ENCODE peak calls at places on chromosomes 12 and 14, in four cellular contexts. W is H1, D is GM12878, C is K562. L is an unnamed sample.

GRCh38 chr12:3251067-3251466 is 173.9 kb downstream of the TSPAN9 start:
- DNase-seq in C (no peak), W (no peak), D (no peak), L (no peak)

GRCh38 chr12:120500577-120500976 is 4.7 kb downstream of the DYNLL1 start:
- DNase-seq in D (no peak), C (no peak), W (no peak), L (no peak)

GRCh38 chr14:23518716-23519115 is 32.8 kb downstream of the ZFHX2 start:
- DNase-seq in C (no peak), D (no peak), W (no peak), L (no peak)

GRCh38 chr14:90061849-90062794 is at the start of gene KCNK13:
- DNase-seq in C (no peak), W (no peak), D (no peak), L (no peak)

GRCh38 chr12:123115409-123116111 is 35.3 kb downstream of the PITPNM2 start:
- DNase-seq in C (no peak), D (peak), W (no peak), L (no peak)

GRCh38 chr12:9634177-9634803 is 26.6 kb upstream of the KLRB1 start:
- DNase-seq in D (no peak), C (peak), W (no peak), L (no peak)

GRCh38 chr14:55583942-55584468 is 4.0 kb downstream of the KTN1 start:
- DNase-seq in C (no peak), W (no peak), D (no peak), L (no peak)

GRCh38 chr14:73755434-73756014 is 41.3 kb upstream of the PNMA1 start:
- DNase-seq in W (no peak), C (peak), D (no peak), L (no peak)

GRCh38 chr14:68816943-68817430 is 24.1 kb upstream of the ZFP36L1 start:
- DNase-seq in D (no peak), W (no peak), C (no peak), L (no peak)

GRCh38 chr12:26939953-26940352 is 1.7 kb downstream of the FGFR1OP2 start:
- DNase-seq in C (no peak), D (no peak), W (no peak), L (no peak)

GRCh38 chr12:47272412-47273190 is 192.8 kb upstream of the AMIGO2 start:
- DNase-seq in D (no peak), C (no peak), W (no peak), L (no peak)

GRCh38 chr14:100822921-100823320 is 3.0 kb upstream of the MEG3 start:
- DNase-seq in C (no peak), D (no peak), W (no peak), L (no peak)

GRCh38 chr14:21526672-21527319 is 650 bp upstream of the SALL2 start:
- DNase-seq in W (peak), D (no peak), C (no peak), L (no peak)

GRCh38 chr12:48358937-48359509 is 8.3 kb upstream of the ZNF641 start:
- DNase-seq in W (no peak), D (no peak), C (peak), L (no peak)

GRCh38 chr12:7188557-7189397 is 709 bp upstream of the PEX5 start:
- DNase-seq in W (peak), C (peak), D (peak), L (peak)

GRCh38 chr12:15629108-15629507 is 160.1 kb downstream of the EPS8 start:
- DNase-seq in W (no peak), D (peak), C (no peak), L (peak)

GRCh38 chr12:46919666-46920065 is 93.9 kb upstream of the SLC38A4 start:
- DNase-seq in C (no peak), D (no peak), W (no peak), L (no peak)

GRCh38 chr12:126772171-126772864 is 1494.7 kb upstream of the TMEM132C start:
- DNase-seq in W (no peak), D (peak), C (peak), L (peak)

GRCh38 chr12:50314629-50315312 is 31.5 kb upstream of the LIMA1 start:
- DNase-seq in C (peak), W (no peak), D (no peak), L (no peak)

GRCh38 chr12:108879615-108880254 is at the start of gene DAO:
- DNase-seq in D (no peak), C (no peak), W (no peak), L (no peak)

GRCh38 chr12:130014485-130014807 is 110.6 kb upstream of the TMEM132D start:
- DNase-seq in C (no peak), W (no peak), D (no peak), L (no peak)

GRCh38 chr14:53695692-53696091 is 260.9 kb downstream of the BMP4 start:
- DNase-seq in W (no peak), C (no peak), D (no peak), L (no peak)
- TF ChIP-seq EGR1 in W (no peak), C (no peak), D (no peak), L (no peak)

GRCh38 chr14:95072310-95072709 is 85.0 kb downstream of the DICER1 start:
- DNase-seq in D (no peak), W (no peak), C (no peak), L (no peak)
- TF ChIP-seq EGR1 in D (no peak), W (no peak), C (no peak), L (no peak)

GRCh38 chr12:42575717-42576116 is 13.8 kb downstream of the PRICKLE1 start:
- DNase-seq in W (no peak), C (no peak), D (no peak), L (no peak)

GRCh38 chr12:42571327-42572009 is 18.1 kb downstream of the PRICKLE1 start:
- DNase-seq in C (no peak), W (no peak), D (no peak), L (no peak)

GRCh38 chr12:42570076-42570475 is 19.5 kb downstream of the PRICKLE1 start:
- DNase-seq in C (no peak), D (no peak), W (no peak), L (no peak)

GRCh38 chr12:42568952-42569916 is 20.3 kb downstream of the PRICKLE1 start:
- DNase-seq in W (no peak), D (peak), C (no peak), L (peak)

DNA sequence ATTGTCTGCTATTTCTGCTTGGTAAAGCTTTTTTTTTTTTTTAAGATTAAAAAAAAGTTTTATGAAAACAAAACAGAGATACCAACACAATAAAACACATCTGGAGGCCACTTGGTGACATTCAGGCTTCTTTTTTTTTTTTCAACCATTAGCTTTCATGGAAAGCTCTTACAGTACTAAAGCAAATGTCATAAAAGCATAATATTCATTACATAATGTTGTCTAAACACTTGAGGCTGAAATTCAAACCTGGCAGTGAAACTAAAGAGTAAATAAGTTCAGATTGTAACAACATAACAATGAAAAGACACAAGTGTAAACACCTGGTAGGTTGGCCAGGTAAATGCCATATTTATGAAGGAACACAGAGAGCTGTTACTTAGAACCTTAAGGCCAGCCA is 14.7 kb downstream of the PRICKLE1 start:
- DNase-seq in D (no peak), W (no peak), C (no peak), L (no peak)
- TF ChIP-seq EGR1 in D (no peak), W (no peak), C (no peak), L (no peak)

GRCh38 chr12:107844312-107844921 is 69.9 kb downstream of the ASCL4 start:
- DNase-seq in W (no peak), C (no peak), D (no peak), L (no peak)
- TF ChIP-seq EGR1 in W (no peak), C (no peak), D (no peak), L (no peak)

DNA sequence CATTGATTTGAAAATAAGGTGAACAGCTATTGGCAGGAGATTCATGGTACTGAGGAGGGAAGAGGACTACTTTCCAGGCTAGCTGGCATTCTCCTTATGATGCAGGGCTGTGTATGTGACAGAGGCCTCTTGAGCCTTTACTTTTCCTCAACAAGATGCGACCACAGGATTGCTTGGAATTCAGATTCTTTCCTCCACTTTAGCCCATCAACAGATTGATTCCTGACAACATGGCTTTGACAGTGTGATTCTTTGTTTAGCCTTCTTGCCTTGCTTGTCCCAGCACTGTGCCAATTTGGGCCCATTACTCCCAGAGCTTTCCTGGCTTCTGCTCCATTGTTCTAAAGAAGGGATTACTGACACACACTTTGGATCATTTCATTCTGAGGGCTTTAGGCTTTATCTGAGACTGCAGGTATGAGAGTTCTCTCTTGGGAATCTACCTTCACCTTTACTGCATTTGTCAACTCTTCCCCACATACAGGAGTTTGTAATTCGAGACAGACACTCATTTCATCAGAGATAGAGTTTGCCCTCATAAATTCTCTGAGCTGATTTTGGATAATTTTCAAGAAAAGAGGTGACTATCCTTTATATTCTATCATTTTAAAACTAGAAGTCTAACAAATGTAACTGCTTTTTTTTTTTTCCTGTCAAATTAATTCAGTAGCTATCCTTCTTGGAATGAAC is 206.4 kb upstream of the GZMB start:
- DNase-seq in D (no peak), W (no peak), C (no peak), L (no peak)
- TF ChIP-seq EGR1 in D (no peak), W (no peak), C (no peak), L (no peak)

DNA sequence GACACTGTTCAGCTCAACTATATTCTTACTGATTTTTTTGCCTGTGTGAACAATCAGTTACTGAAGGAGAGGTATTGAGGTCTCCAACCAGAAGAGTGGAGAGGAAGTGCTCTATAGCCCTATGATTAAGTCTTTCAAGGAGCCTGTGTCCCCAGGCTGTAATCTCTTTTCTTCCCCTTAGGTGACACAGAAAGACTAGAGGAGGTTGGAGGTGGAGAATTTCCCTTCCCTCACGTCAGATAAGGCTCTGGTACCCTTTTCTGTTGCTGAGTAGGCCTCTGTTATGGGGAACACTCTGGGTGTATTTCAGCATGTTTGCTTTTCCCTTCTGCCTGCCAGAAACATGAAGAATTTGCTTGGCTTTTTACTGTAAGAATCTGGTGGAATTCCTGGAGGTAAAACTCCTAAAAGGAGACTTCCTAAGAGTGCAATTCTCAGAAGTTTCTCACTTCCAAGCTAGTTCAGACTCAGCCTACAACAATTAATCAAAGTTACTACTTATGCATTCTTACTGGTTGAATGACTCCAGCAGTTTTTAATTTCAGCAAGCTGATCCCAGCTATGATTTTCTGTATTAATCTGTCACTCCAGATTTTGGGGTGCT is 58.3 kb downstream of the SIX1 start:
- DNase-seq in D (no peak), W (no peak), C (no peak), L (no peak)
- TF ChIP-seq EGR1 in D (no peak), W (no peak), C (no peak), L (no peak)

GRCh38 chr14:98296895-98297294 is 975.1 kb downstream of the BCL11B start:
- DNase-seq in W (no peak), D (no peak), C (no peak), L (no peak)

GRCh38 chr14:98290596-98290995 is 981.4 kb downstream of the BCL11B start:
- DNase-seq in C (no peak), D (no peak), W (no peak), L (no peak)

GRCh38 chr14:98288825-98289224 is 983.2 kb downstream of the BCL11B start:
- DNase-seq in C (no peak), W (no peak), D (no peak), L (no peak)

GRCh38 chr14:98293527-98293926 is 978.5 kb downstream of the BCL11B start:
- DNase-seq in W (no peak), D (no peak), C (no peak), L (no peak)

DNA sequence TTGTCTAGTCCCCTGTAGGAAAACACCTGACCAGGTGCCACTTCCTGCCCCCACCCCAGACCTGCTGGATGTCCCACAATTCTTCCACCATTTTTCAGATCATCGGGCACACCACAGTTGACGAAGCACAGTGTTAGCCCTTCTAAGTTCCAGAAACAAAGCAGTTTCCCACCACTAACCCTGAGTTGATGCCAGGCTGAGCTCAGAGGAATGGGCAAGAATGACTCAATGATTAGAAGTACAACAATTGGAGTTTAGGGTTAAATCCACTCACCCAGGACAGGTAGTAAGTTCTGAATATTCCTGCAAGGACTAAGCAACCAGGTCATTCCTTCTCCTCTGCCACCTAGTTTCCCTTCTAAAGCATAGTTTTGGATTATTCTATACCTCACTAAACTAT is 979.8 kb downstream of the BCL11B start:
- DNase-seq in W (no peak), C (no peak), D (no peak), L (no peak)
- TF ChIP-seq EGR1 in W (no peak), C (no peak), D (no peak), L (no peak)

DNA sequence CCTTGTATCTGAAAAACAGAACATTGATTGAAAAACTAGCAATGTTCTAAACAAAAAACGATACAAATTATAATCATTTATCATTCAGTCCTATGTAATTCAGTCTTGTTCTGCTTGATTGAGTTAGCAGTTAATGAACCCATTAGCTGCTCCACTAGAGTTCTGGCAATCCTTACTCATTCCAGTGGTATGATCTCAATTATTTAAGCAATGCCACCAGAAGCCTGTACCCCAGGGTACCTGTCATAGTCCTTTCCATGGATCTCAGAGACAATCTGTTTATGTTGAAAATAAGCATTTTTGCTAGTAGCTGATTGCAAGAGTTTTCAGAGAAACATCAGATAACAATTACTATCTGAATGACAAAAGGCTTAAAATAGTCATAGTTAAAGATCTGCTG is 115.9 kb downstream of the UNC79 start:
- DNase-seq in D (no peak), C (no peak), W (no peak), L (no peak)
- TF ChIP-seq EGR1 in D (no peak), C (no peak), W (no peak), L (no peak)

DNA sequence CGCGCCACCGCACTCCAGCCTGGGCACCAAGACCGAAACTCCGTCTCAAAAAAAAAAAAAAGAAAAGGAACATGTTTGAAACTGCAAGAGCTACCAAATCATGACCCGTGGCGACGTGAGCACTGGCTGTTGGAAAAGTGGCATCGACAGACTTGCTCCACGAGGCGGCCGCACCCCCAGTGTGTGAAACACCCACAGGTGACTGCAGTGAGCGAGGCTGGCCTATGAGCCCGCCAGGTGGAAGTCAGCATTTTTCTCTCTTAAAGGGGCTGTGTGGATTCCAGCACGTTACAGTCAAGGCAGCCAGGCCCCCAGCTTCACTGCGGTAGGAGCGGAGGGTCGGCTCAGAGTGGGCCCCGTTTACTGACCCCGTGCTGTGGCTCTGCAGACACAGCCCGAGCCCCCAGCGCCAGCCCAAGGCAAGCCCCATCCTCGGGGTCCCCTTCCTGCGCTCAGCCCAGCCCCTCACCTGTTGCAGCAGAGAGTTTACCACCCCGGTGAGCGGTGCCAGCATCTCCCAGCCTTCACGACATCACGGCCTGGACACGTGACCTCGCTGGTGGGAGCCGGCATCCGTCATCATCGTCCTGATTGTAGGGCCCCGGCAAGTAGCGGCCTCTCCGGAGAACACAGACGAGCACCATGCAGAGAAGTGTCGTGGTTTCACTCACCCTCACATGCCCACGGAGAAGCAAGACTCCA is 54.3 kb upstream of the FBRSL1 start:
- DNase-seq in W (no peak), D (no peak), C (no peak), L (no peak)
- TF ChIP-seq EGR1 in W (no peak), D (no peak), C (no peak), L (no peak)

GRCh38 chr12:20646239-20646827 is 48.8 kb upstream of the SLCO1C1 start:
- DNase-seq in W (no peak), D (no peak), C (no peak), L (peak)
- TF ChIP-seq EGR1 in W (no peak), D (no peak), C (no peak), L (no peak)